ENCODE peak calls at places on chromosomes 7 and 10, in five cellular contexts. Z, X, W, Q and S are unnamed samples.

GRCh38 chr7:158861936-158862704 is 5.8 kb downstream of the DYNC2I1 start:
- DNase-seq in W (no peak), Q (no peak), Z (no peak), X (no peak), S (no peak)

GRCh38 chr7:140581411-140581810 is 59.2 kb downstream of the DENND2A start:
- DNase-seq in Q (peak), X (no peak), Z (no peak), W (no peak), S (no peak)

GRCh38 chr10:97801449-97801848 is 29.6 kb upstream of the SFRP5 start:
- DNase-seq in W (no peak), X (no peak), Z (no peak), Q (no peak), S (no peak)

GRCh38 chr7:81627565-81628287 is 142.1 kb downstream of the HGF start:
- DNase-seq in Z (no peak), Q (no peak), W (peak), X (peak), S (peak)

GRCh38 chr7:45259966-45260646 is 102.5 kb downstream of the RAMP3 start:
- DNase-seq in W (peak), X (no peak), Q (peak), Z (no peak), S (peak)

GRCh38 chr7:138556771-138557484 is 96.9 kb downstream of the TRIM24 start:
- DNase-seq in X (no peak), Z (no peak), W (peak), Q (no peak), S (no peak)

GRCh38 chr7:23654508-23654907 is 25.5 kb upstream of the FAM221A start:
- DNase-seq in W (peak), X (no peak), Q (no peak), Z (no peak), S (peak)

GRCh38 chr10:132400041-132400546 is 3.1 kb downstream of the PWWP2B start:
- DNase-seq in X (no peak), Q (no peak), W (no peak), Z (no peak), S (no peak)

GRCh38 chr7:50463035-50463434 is 12.9 kb upstream of the FIGNL1 start:
- DNase-seq in Q (no peak), Z (no peak), X (no peak), W (no peak), S (no peak)

GRCh38 chr7:141722529-141722928 is 14.4 kb downstream of the WEE2 start:
- DNase-seq in W (no peak), Z (no peak), X (no peak), Q (no peak), S (no peak)

GRCh38 chr10:7260912-7261700 is 149.7 kb downstream of the SFMBT2 start:
- DNase-seq in X (peak), Q (no peak), W (peak), Z (peak), S (no peak)

GRCh38 chr10:12785338-12785934 is 216.1 kb downstream of the CCDC3 start:
- DNase-seq in W (no peak), X (no peak), Z (no peak), Q (no peak), S (no peak)

DNA sequence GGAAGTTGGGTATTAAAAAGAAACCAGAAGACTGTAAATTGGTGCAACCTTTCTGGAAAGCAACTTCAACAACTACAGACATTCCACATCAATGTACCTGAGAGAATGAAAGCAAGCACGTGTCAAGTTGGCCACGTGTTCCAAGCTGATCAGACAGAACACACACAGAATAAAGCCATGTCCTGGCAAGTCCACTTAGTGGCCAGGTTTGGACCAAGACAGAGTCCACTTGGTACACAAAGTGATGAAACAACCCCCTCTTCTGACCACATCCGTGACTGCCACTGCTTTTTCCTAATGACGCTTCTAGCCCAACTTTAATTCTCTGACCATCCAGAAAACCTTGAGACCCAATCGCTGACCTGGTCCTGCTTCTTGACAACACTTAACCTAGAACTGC is 109.4 kb downstream of the ABLIM1 start:
- DNase-seq in Q (no peak), X (peak), Z (peak), W (peak), S (no peak)
- TF ChIP-seq CTCF in Q (peak), X (peak), Z (peak), W (peak), S (peak)

DNA sequence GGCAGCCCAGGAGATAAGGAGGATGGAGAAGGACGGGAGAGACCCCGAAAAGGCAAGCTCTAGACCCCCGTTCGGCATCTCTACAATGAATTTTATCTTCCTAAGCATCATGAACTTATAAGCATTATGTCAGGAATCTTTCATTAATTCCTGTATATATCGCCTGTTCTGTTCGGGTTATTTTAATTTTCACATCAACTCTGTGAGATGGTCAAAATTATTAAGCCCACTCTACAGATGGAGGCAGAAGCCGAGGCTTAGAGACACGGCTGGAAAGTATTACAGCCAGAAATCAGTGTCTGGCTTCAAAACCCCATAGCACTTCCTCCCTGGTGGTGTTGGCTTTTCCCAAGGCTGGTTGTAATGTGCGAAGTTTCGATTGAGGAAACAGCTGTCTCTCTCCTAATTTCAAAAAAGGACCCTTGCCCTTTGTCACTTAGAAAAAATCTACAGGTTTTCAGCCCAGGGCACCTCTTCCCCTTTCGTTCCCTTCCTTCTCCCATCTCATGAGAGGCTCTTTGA is 1.5 kb upstream of the GRM8 start:
- DNase-seq in Z (no peak), Q (no peak), W (no peak), X (no peak), S (no peak)
- TF ChIP-seq CTCF in Z (no peak), Q (peak), W (no peak), X (no peak), S (no peak)

GRCh38 chr7:149662591-149663095 is 110.7 kb downstream of the ZNF467 start:
- DNase-seq in Z (no peak), W (peak), X (peak), Q (peak), S (peak)
- TF ChIP-seq CTCF in Z (peak), W (peak), X (peak), Q (peak), S (peak)

GRCh38 chr7:104933022-104933421 is 81.0 kb upstream of the KMT2E start:
- DNase-seq in Q (no peak), Z (no peak), X (no peak), W (no peak), S (no peak)

GRCh38 chr7:104928721-104929400 is 85.1 kb upstream of the KMT2E start:
- DNase-seq in Z (no peak), Q (no peak), W (no peak), X (no peak), S (no peak)

GRCh38 chr7:104931181-104931781 is 82.7 kb upstream of the KMT2E start:
- DNase-seq in Q (no peak), Z (no peak), X (no peak), W (no peak), S (peak)

GRCh38 chr7:104926905-104927454 is 87.0 kb upstream of the KMT2E start:
- DNase-seq in Q (no peak), W (no peak), Z (no peak), X (no peak), S (peak)

DNA sequence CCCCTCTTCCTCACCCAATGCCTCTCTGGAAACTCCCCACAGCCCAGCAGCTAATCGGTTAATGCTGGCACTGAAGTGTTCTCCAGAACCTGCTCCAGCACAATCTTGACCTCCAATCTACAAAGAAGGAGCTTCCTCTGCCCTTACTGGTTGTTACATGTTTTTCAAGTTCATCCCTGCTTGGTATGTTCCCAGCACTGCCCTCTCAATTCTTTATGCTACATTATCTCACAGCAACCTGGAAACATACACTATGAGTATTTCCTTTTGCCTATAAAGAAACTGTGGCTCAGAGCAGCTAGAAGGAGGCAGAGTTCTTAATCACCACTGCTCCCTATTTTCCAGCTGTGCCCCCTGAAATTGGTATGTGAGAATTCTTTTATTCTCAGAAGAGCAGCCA is 84.1 kb upstream of the KMT2E start:
- DNase-seq in X (no peak), W (no peak), Q (no peak), Z (no peak), S (no peak)
- TF ChIP-seq CTCF in X (no peak), W (no peak), Q (no peak), Z (no peak), S (no peak)

GRCh38 chr10:84429926-84430520 is 101.6 kb downstream of the CCSER2 start:
- DNase-seq in Q (peak), X (peak), W (peak), Z (no peak), S (peak)
- TF ChIP-seq CTCF in Q (peak), X (peak), W (peak), Z (peak), S (peak)